ENCODE peak calls at places on chromosomes 3 and 15, in seven cellular contexts. One of them, this sample, is unnamed.

GRCh38 chr3:137010137-137010536 is 52.4 kb downstream of the IL20RB start:
- DNase-seq in neuronal stem cell: no peak
- DNase-seq in mesenchymal stem cell: no peak
- DNase-seq in IMR-90: no peak
- DNase-seq in trophoblast cell: no peak
- DNase-seq in H9: no peak
- DNase-seq in H1: no peak
- DNase-seq in this sample: no peak

GRCh38 chr3:48543271-48543866 is 13.2 kb downstream of the PFKFB4 start:
- DNase-seq in mesenchymal stem cell: no peak
- DNase-seq in trophoblast cell: no peak
- DNase-seq in H9: peak
- DNase-seq in neuronal stem cell: no peak
- DNase-seq in H1: no peak
- DNase-seq in IMR-90: no peak
- DNase-seq in this sample: no peak

GRCh38 chr3:133927543-133928066 is 31.9 kb upstream of the RAB6B start:
- DNase-seq in H1: peak
- DNase-seq in mesenchymal stem cell: peak
- DNase-seq in IMR-90: no peak
- DNase-seq in trophoblast cell: peak
- DNase-seq in neuronal stem cell: peak
- DNase-seq in H9: peak
- DNase-seq in this sample: peak

GRCh38 chr3:184005981-184006507 is 11.6 kb downstream of the ABCC5 start:
- DNase-seq in trophoblast cell: no peak
- DNase-seq in mesenchymal stem cell: peak
- DNase-seq in H9: peak
- DNase-seq in IMR-90: peak
- DNase-seq in H1: no peak
- DNase-seq in neuronal stem cell: no peak
- DNase-seq in this sample: peak

GRCh38 chr15:59801649-59802048 is 112.5 kb upstream of the BNIP2 start:
- DNase-seq in H9: no peak
- DNase-seq in IMR-90: no peak
- DNase-seq in mesenchymal stem cell: no peak
- DNase-seq in neuronal stem cell: no peak
- DNase-seq in trophoblast cell: no peak
- DNase-seq in H1: no peak
- DNase-seq in this sample: peak

GRCh38 chr3:135125171-135125801 is 330.2 kb downstream of the EPHB1 start:
- DNase-seq in H9: no peak
- DNase-seq in trophoblast cell: no peak
- DNase-seq in H1: peak
- DNase-seq in mesenchymal stem cell: peak
- DNase-seq in neuronal stem cell: peak
- DNase-seq in IMR-90: peak
- DNase-seq in this sample: peak

GRCh38 chr15:100466073-100466472 is 62.7 kb downstream of the CERS3 start:
- DNase-seq in H9: no peak
- DNase-seq in neuronal stem cell: no peak
- DNase-seq in mesenchymal stem cell: no peak
- DNase-seq in H1: no peak
- DNase-seq in IMR-90: no peak
- DNase-seq in trophoblast cell: no peak
- DNase-seq in this sample: no peak

GRCh38 chr3:134460965-134461364 is 24.8 kb downstream of the ANAPC13 start:
- DNase-seq in neuronal stem cell: no peak
- DNase-seq in H1: no peak
- DNase-seq in mesenchymal stem cell: peak
- DNase-seq in H9: no peak
- DNase-seq in trophoblast cell: no peak
- DNase-seq in IMR-90: peak
- DNase-seq in this sample: no peak

GRCh38 chr3:22319446-22319845 is 568.4 kb upstream of the ZNF385D start:
- DNase-seq in H1: no peak
- DNase-seq in mesenchymal stem cell: no peak
- DNase-seq in H9: no peak
- DNase-seq in trophoblast cell: no peak
- DNase-seq in neuronal stem cell: no peak
- DNase-seq in IMR-90: no peak
- DNase-seq in this sample: no peak

GRCh38 chr3:190174471-190174870 is 53.8 kb upstream of the P3H2 start:
- DNase-seq in H9: no peak
- DNase-seq in H1: no peak
- DNase-seq in neuronal stem cell: no peak
- DNase-seq in mesenchymal stem cell: no peak
- DNase-seq in trophoblast cell: no peak
- DNase-seq in IMR-90: no peak
- DNase-seq in this sample: no peak

GRCh38 chr3:150879141-150879540 is 26.1 kb downstream of the MINDY4B start:
- DNase-seq in H9: no peak
- DNase-seq in trophoblast cell: no peak
- DNase-seq in IMR-90: no peak
- DNase-seq in H1: no peak
- DNase-seq in neuronal stem cell: no peak
- DNase-seq in mesenchymal stem cell: no peak
- DNase-seq in this sample: no peak

GRCh38 chr3:133862161-133862560 is 33.5 kb downstream of the RAB6B start:
- DNase-seq in mesenchymal stem cell: no peak
- DNase-seq in IMR-90: no peak
- DNase-seq in trophoblast cell: no peak
- DNase-seq in H1: no peak
- DNase-seq in neuronal stem cell: no peak
- DNase-seq in H9: no peak
- DNase-seq in this sample: no peak

DNA sequence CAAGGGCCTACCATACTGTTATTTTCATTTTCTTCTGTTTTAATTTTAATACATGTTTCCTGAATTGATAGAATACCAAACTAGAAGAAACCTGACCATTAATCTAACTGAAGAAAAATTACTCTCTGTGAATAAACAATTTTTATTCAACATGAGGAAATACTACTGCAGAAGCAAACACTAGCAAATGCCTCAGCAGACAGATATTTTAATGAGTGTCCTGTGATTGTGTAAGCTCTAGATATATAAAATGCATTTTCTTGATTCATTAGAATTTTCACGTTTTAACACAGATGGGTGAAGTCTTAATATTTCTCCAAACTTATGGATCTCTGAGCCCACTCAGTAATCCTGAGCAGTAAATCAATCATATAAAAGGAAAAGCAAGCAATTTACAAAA is 158.0 kb upstream of the TGFBR2 start:
- DNase-seq in IMR-90: peak
- DNase-seq in H1: no peak
- DNase-seq in H9: no peak
- DNase-seq in trophoblast cell: no peak
- DNase-seq in neuronal stem cell: no peak
- DNase-seq in mesenchymal stem cell: no peak
- DNase-seq in this sample: no peak
- H3K4ac ChIP-seq in IMR-90: no peak
- H3K4ac ChIP-seq in H1: no peak
- H3K4ac ChIP-seq in H9: no peak
- H3K4ac ChIP-seq in trophoblast cell: no peak
- H3K4ac ChIP-seq in neuronal stem cell: no peak
- H3K4ac ChIP-seq in mesenchymal stem cell: no peak
- H3K4ac ChIP-seq in this sample: no peak

DNA sequence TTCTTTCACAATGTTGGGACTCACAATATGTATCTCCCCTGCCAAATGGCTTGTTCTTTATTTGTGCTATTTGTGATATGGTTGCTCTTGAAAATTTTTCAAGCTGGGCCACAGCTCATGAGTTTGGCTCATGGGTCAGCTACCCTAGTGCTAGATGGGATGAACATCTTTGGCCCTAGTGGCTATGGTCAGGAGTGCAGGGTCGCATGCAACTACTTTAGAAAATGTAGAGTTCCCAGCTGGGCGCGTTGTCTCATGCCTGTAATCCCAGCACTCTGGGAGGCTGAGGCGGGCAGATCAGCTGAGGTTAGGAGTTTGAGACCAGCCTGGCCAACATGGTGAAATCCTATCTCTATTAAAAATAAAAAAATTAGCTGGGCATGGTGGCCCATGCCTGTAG is 55.8 kb downstream of the POLR2M start:
- DNase-seq in H1: no peak
- DNase-seq in H9: no peak
- DNase-seq in mesenchymal stem cell: no peak
- DNase-seq in IMR-90: no peak
- DNase-seq in neuronal stem cell: no peak
- DNase-seq in trophoblast cell: no peak
- DNase-seq in this sample: peak
- H3K4ac ChIP-seq in H1: no peak
- H3K4ac ChIP-seq in H9: no peak
- H3K4ac ChIP-seq in mesenchymal stem cell: no peak
- H3K4ac ChIP-seq in IMR-90: no peak
- H3K4ac ChIP-seq in neuronal stem cell: no peak
- H3K4ac ChIP-seq in trophoblast cell: no peak
- H3K4ac ChIP-seq in this sample: no peak

GRCh38 chr3:53711387-53711786 is 134.8 kb downstream of the CHDH start:
- DNase-seq in mesenchymal stem cell: no peak
- DNase-seq in H1: no peak
- DNase-seq in IMR-90: no peak
- DNase-seq in H9: peak
- DNase-seq in trophoblast cell: no peak
- DNase-seq in neuronal stem cell: no peak
- DNase-seq in this sample: no peak
- H3K4ac ChIP-seq in mesenchymal stem cell: no peak
- H3K4ac ChIP-seq in H1: no peak
- H3K4ac ChIP-seq in IMR-90: no peak
- H3K4ac ChIP-seq in H9: no peak
- H3K4ac ChIP-seq in trophoblast cell: no peak
- H3K4ac ChIP-seq in neuronal stem cell: no peak
- H3K4ac ChIP-seq in this sample: no peak

GRCh38 chr3:66923991-66924390 is 74.1 kb upstream of the KBTBD8 start:
- DNase-seq in H9: no peak
- DNase-seq in mesenchymal stem cell: no peak
- DNase-seq in trophoblast cell: no peak
- DNase-seq in H1: no peak
- DNase-seq in neuronal stem cell: no peak
- DNase-seq in IMR-90: no peak
- DNase-seq in this sample: no peak
- H3K4ac ChIP-seq in H9: no peak
- H3K4ac ChIP-seq in mesenchymal stem cell: no peak
- H3K4ac ChIP-seq in trophoblast cell: no peak
- H3K4ac ChIP-seq in H1: no peak
- H3K4ac ChIP-seq in neuronal stem cell: no peak
- H3K4ac ChIP-seq in IMR-90: no peak
- H3K4ac ChIP-seq in this sample: no peak

DNA sequence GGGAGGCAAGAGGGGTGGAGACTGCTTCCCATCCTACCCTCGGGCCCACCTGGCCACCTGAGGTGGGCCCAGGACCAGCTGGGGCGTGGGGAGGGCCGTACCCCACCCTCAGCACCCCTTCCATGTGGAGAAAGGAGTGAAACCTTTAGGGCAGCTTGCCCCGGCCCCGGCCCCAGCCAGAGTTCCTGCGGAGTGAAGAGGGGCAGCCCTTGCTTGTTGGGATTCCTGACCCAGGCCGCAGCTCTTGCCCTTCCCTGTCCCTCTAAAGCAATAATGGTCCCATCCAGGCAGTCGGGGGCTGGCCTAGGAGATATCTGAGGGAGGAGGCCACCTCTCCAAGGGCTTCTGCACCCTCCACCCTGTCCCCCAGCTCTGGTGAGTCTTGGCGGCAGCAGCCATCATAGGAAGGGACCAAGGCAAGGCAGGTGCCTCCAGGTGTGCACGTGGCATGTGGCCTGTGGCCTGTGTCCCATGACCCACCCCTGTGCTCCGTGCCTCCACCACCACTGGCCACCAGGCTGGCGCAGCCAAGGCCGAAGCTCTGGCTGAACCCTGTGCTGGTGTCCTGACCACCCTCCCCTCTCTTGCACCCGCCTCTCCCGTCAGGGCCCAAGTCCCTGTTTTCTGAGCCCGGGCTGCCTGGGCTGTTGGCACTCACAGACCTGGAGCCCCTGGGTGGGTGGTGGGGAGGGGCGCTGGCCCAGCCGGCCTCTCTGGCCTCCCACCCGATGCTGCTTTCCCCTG is 2.2 kb upstream of the FES start:
- DNase-seq in neuronal stem cell: no peak
- DNase-seq in IMR-90: no peak
- DNase-seq in H9: no peak
- DNase-seq in mesenchymal stem cell: no peak
- DNase-seq in trophoblast cell: no peak
- DNase-seq in H1: no peak
- DNase-seq in this sample: no peak
- H3K4ac ChIP-seq in neuronal stem cell: no peak
- H3K4ac ChIP-seq in IMR-90: no peak
- H3K4ac ChIP-seq in H9: no peak
- H3K4ac ChIP-seq in mesenchymal stem cell: no peak
- H3K4ac ChIP-seq in trophoblast cell: no peak
- H3K4ac ChIP-seq in H1: no peak
- H3K4ac ChIP-seq in this sample: no peak

This sample was measured in mesendoderm.